ENCODE peak calls at places on chromosome X, in nine cellular contexts. One of them, this sample, is unnamed. For H3K4me1, the result is how much of the 10 kb centered on the place peaks cover.

GRCh38 chrX:118251251-118251650 is 94.7 kb upstream of the WDR44 start:
- DNase-seq in PC-3: no peak
- DNase-seq in H9: no peak
- DNase-seq in A549: no peak
- DNase-seq in IMR-90: peak
- DNase-seq in neuronal stem cell: no peak
- DNase-seq in mesenchymal stem cell: no peak
- DNase-seq in fibroblast of lung: peak
- DNase-seq in H1: no peak
- DNase-seq in this sample: no peak

GRCh38 chrX:148878371-148878770 is 378.0 kb downstream of the AFF2 start:
- DNase-seq in PC-3: no peak
- DNase-seq in H9: no peak
- DNase-seq in A549: no peak
- DNase-seq in IMR-90: peak
- DNase-seq in neuronal stem cell: no peak
- DNase-seq in mesenchymal stem cell: peak
- DNase-seq in fibroblast of lung: peak
- DNase-seq in H1: no peak
- DNase-seq in this sample: no peak

GRCh38 chrX:57353472-57354132 is 67.1 kb downstream of the FAAH2 start:
- DNase-seq in PC-3: no peak
- DNase-seq in H9: no peak
- DNase-seq in A549: no peak
- DNase-seq in IMR-90: no peak
- DNase-seq in neuronal stem cell: no peak
- DNase-seq in mesenchymal stem cell: no peak
- DNase-seq in fibroblast of lung: no peak
- DNase-seq in H1: no peak
- DNase-seq in this sample: no peak

GRCh38 chrX:2504706-2505332 is 4.0 kb upstream of the DHRSX start:
- DNase-seq in PC-3: no peak
- DNase-seq in H9: no peak
- DNase-seq in A549: no peak
- DNase-seq in IMR-90: no peak
- DNase-seq in neuronal stem cell: no peak
- DNase-seq in mesenchymal stem cell: no peak
- DNase-seq in fibroblast of lung: no peak
- DNase-seq in H1: no peak
- DNase-seq in this sample: no peak

GRCh38 chrX:129360175-129360574 is 163.1 kb downstream of the SMARCA1 start:
- DNase-seq in PC-3: peak
- DNase-seq in H9: peak
- DNase-seq in A549: peak
- DNase-seq in IMR-90: peak
- DNase-seq in neuronal stem cell: peak
- DNase-seq in mesenchymal stem cell: peak
- DNase-seq in fibroblast of lung: peak
- DNase-seq in H1: peak
- DNase-seq in this sample: peak

GRCh38 chrX:80578518-80579105 is 158.4 kb downstream of the TENT5D start:
- DNase-seq in PC-3: peak
- DNase-seq in H9: no peak
- DNase-seq in A549: no peak
- DNase-seq in IMR-90: peak
- DNase-seq in neuronal stem cell: no peak
- DNase-seq in mesenchymal stem cell: peak
- DNase-seq in fibroblast of lung: peak
- DNase-seq in H1: no peak
- DNase-seq in this sample: no peak

GRCh38 chrX:3142259-3143042 is 101.2 kb downstream of the ARSF start:
- DNase-seq in PC-3: no peak
- DNase-seq in H9: no peak
- DNase-seq in A549: no peak
- DNase-seq in IMR-90: no peak
- DNase-seq in neuronal stem cell: no peak
- DNase-seq in mesenchymal stem cell: no peak
- DNase-seq in fibroblast of lung: no peak
- DNase-seq in H1: no peak
- DNase-seq in this sample: no peak

GRCh38 chrX:74426071-74426470 is 4.8 kb downstream of the SLC16A2 start:
- DNase-seq in PC-3: no peak
- DNase-seq in H9: no peak
- DNase-seq in A549: no peak
- DNase-seq in IMR-90: no peak
- DNase-seq in neuronal stem cell: no peak
- DNase-seq in mesenchymal stem cell: no peak
- DNase-seq in fibroblast of lung: no peak
- DNase-seq in H1: no peak
- DNase-seq in this sample: no peak

GRCh38 chrX:109732319-109732779 is 708 bp downstream of the ACSL4 start:
- DNase-seq in PC-3: peak
- DNase-seq in H9: peak
- DNase-seq in A549: peak
- DNase-seq in IMR-90: peak
- DNase-seq in neuronal stem cell: no peak
- DNase-seq in mesenchymal stem cell: peak
- DNase-seq in fibroblast of lung: peak
- DNase-seq in H1: peak
- DNase-seq in this sample: peak

GRCh38 chrX:30212172-30212571 is 3.2 kb upstream of the MAGEB2 start:
- DNase-seq in PC-3: peak
- DNase-seq in H9: no peak
- DNase-seq in A549: no peak
- DNase-seq in IMR-90: no peak
- DNase-seq in neuronal stem cell: no peak
- DNase-seq in mesenchymal stem cell: no peak
- DNase-seq in fibroblast of lung: no peak
- DNase-seq in H1: no peak
- DNase-seq in this sample: no peak

GRCh38 chrX:42714981-42715688 is 62.8 kb downstream of the PPP1R2C start:
- DNase-seq in PC-3: peak
- DNase-seq in H9: peak
- DNase-seq in A549: peak
- DNase-seq in IMR-90: no peak
- DNase-seq in neuronal stem cell: peak
- DNase-seq in mesenchymal stem cell: no peak
- DNase-seq in fibroblast of lung: peak
- DNase-seq in H1: peak
- DNase-seq in this sample: peak

GRCh38 chrX:123357941-123358340 is 173.9 kb downstream of the GRIA3 start:
- DNase-seq in PC-3: no peak
- DNase-seq in H9: no peak
- DNase-seq in A549: no peak
- DNase-seq in IMR-90: no peak
- DNase-seq in neuronal stem cell: no peak
- DNase-seq in mesenchymal stem cell: no peak
- DNase-seq in fibroblast of lung: no peak
- DNase-seq in H1: no peak
- DNase-seq in this sample: no peak
- H3K4me2 ChIP-seq in PC-3: no peak
- H3K4me2 ChIP-seq in H9: no peak
- H3K4me2 ChIP-seq in A549: no peak
- H3K4me2 ChIP-seq in IMR-90: no peak
- H3K4me2 ChIP-seq in neuronal stem cell: no peak
- H3K4me2 ChIP-seq in mesenchymal stem cell: no peak
- H3K4me2 ChIP-seq in fibroblast of lung: no peak
- H3K4me2 ChIP-seq in H1: no peak
- H3K4me2 ChIP-seq in this sample: no peak

DNA sequence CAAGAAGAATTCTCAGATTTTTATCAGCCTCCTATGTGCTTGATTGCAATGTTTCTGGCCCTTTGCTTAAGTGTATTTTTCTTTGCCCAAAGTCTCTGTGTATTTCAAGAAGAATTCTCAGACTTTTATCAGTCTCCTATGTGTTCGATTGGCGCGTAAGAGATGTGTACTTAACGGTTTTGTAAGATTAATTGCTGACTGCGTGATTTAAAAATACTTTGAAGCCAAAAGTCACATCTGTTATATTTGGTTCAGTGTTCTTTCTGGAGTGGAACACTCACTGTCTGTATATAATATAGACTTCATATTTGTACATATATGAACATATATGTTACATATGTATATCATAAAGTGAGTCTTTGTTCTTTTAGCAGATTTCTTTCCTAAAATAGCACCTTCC is 11.4 kb downstream of the SCML1 start:
- DNase-seq in PC-3: no peak
- DNase-seq in H9: no peak
- DNase-seq in A549: no peak
- DNase-seq in IMR-90: no peak
- DNase-seq in neuronal stem cell: no peak
- DNase-seq in mesenchymal stem cell: no peak
- DNase-seq in fibroblast of lung: no peak
- DNase-seq in H1: no peak
- DNase-seq in this sample: no peak
- H3K4me1 ChIP-seq in PC-3: under half
- H3K4me1 ChIP-seq in H9: under half
- H3K4me1 ChIP-seq in A549: under half
- H3K4me1 ChIP-seq in IMR-90: under half
- H3K4me1 ChIP-seq in neuronal stem cell: under half
- H3K4me1 ChIP-seq in mesenchymal stem cell: under half
- H3K4me1 ChIP-seq in fibroblast of lung: under half
- H3K4me1 ChIP-seq in H1: under half
- H3K4me1 ChIP-seq in this sample: under half

GRCh38 chrX:40971736-40972135 is 113.5 kb upstream of the USP9X start:
- DNase-seq in PC-3: peak
- DNase-seq in H9: no peak
- DNase-seq in A549: no peak
- DNase-seq in IMR-90: peak
- DNase-seq in neuronal stem cell: no peak
- DNase-seq in mesenchymal stem cell: peak
- DNase-seq in fibroblast of lung: peak
- DNase-seq in H1: no peak
- DNase-seq in this sample: peak
- H3K27ac ChIP-seq in PC-3: no peak
- H3K27ac ChIP-seq in H9: no peak
- H3K27ac ChIP-seq in A549: no peak
- H3K27ac ChIP-seq in IMR-90: no peak
- H3K27ac ChIP-seq in neuronal stem cell: no peak
- H3K27ac ChIP-seq in mesenchymal stem cell: no peak
- H3K27ac ChIP-seq in fibroblast of lung: no peak
- H3K27ac ChIP-seq in H1: no peak
- H3K27ac ChIP-seq in this sample: no peak

DNA sequence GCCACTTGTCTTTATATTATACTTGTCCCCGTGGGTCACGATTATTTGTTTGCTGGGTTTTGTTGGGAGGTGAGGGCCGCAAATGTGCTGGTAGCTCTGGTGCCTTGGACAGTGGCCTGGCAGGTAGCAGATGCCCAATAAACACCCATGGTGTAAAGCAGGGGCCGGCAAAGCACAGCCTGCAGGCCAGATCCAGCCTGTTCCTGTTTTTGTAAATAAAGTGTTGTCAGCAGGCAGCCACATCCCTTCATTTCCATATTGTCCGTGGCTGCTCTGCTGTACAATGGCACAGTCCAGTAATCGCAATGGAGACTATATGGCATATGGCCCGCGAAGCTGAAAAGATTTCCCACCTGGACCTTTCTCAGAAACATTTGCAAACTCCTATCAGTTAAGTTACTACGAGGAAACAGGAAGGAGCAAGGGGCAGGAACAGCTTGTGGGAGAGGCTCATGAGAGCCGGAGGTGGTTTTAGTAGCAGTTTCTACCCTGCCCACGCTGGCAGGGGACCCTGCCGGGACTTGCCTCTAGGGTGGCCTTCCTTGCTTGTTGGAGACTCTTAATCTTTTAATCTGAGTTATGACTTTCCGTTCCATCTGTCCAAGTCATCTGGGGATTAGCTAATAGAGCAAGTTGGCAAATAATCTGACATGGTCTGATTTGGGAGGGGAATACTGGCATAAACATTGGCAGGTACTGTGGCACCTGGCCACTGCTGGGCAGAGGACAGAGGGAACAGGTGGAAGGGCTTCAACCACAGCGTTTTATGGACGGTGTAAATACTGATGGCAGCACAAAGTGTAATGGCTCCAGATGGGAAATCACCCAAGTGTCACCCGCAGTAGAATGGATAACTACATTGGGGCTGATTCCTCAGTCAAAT is 19.6 kb downstream of the CLCN4 start:
- DNase-seq in PC-3: no peak
- DNase-seq in H9: no peak
- DNase-seq in A549: no peak
- DNase-seq in IMR-90: no peak
- DNase-seq in neuronal stem cell: no peak
- DNase-seq in mesenchymal stem cell: peak
- DNase-seq in fibroblast of lung: no peak
- DNase-seq in H1: no peak
- DNase-seq in this sample: no peak
- H3K4me2 ChIP-seq in PC-3: no peak
- H3K4me2 ChIP-seq in H9: no peak
- H3K4me2 ChIP-seq in A549: no peak
- H3K4me2 ChIP-seq in IMR-90: no peak
- H3K4me2 ChIP-seq in neuronal stem cell: no peak
- H3K4me2 ChIP-seq in mesenchymal stem cell: no peak
- H3K4me2 ChIP-seq in fibroblast of lung: no peak
- H3K4me2 ChIP-seq in H1: no peak
- H3K4me2 ChIP-seq in this sample: no peak

GRCh38 chrX:65697915-65698796 is 30.7 kb downstream of the MSN start:
- DNase-seq in PC-3: no peak
- DNase-seq in H9: peak
- DNase-seq in A549: no peak
- DNase-seq in IMR-90: no peak
- DNase-seq in neuronal stem cell: no peak
- DNase-seq in mesenchymal stem cell: peak
- DNase-seq in fibroblast of lung: no peak
- DNase-seq in H1: no peak
- DNase-seq in this sample: no peak

GRCh38 chrX:65702956-65703355 is 35.5 kb downstream of the MSN start:
- DNase-seq in PC-3: no peak
- DNase-seq in H9: no peak
- DNase-seq in A549: no peak
- DNase-seq in IMR-90: no peak
- DNase-seq in neuronal stem cell: no peak
- DNase-seq in mesenchymal stem cell: no peak
- DNase-seq in fibroblast of lung: no peak
- DNase-seq in H1: no peak
- DNase-seq in this sample: no peak

GRCh38 chrX:65695849-65696248 is 28.4 kb downstream of the MSN start:
- DNase-seq in PC-3: no peak
- DNase-seq in H9: no peak
- DNase-seq in A549: no peak
- DNase-seq in IMR-90: no peak
- DNase-seq in neuronal stem cell: no peak
- DNase-seq in mesenchymal stem cell: no peak
- DNase-seq in fibroblast of lung: no peak
- DNase-seq in H1: no peak
- DNase-seq in this sample: no peak

GRCh38 chrX:65696613-65697012 is 29.2 kb downstream of the MSN start:
- DNase-seq in PC-3: no peak
- DNase-seq in H9: no peak
- DNase-seq in A549: no peak
- DNase-seq in IMR-90: no peak
- DNase-seq in neuronal stem cell: no peak
- DNase-seq in mesenchymal stem cell: no peak
- DNase-seq in fibroblast of lung: no peak
- DNase-seq in H1: no peak
- DNase-seq in this sample: no peak

DNA sequence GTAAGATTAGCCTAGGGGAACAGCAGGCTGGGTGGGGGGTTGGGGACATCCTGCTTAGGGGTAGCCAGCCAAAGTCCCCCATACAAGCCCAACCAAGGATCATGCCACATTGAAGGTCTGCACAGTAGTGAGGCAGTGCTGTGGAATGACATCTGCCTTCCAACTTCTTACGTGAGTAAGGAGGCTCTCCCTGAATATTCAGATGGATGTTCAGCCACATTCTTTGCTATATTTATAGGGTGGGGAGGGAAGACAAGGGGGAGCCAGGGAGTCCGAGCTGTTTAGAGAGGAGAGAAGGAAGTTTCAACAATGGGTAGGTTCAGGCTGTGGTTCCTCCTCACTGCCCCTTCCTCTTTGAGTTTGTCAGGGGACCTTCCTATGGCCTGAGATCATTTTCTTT is 29.7 kb downstream of the MSN start:
- DNase-seq in PC-3: no peak
- DNase-seq in H9: no peak
- DNase-seq in A549: no peak
- DNase-seq in IMR-90: peak
- DNase-seq in neuronal stem cell: no peak
- DNase-seq in mesenchymal stem cell: peak
- DNase-seq in fibroblast of lung: peak
- DNase-seq in H1: no peak
- DNase-seq in this sample: no peak
- H3K4me1 ChIP-seq in PC-3: under half
- H3K4me1 ChIP-seq in H9: under half
- H3K4me1 ChIP-seq in A549: under half
- H3K4me1 ChIP-seq in IMR-90: under half
- H3K4me1 ChIP-seq in neuronal stem cell: under half
- H3K4me1 ChIP-seq in mesenchymal stem cell: under half
- H3K4me1 ChIP-seq in fibroblast of lung: under half
- H3K4me1 ChIP-seq in H1: under half
- H3K4me1 ChIP-seq in this sample: under half